ENCODE peak calls at places on chromosomes 13 and 19, in five cellular contexts. O is tibial nerve, R is GM12878, F is hepatocyte, G is choroid plexus epithelial cell. E is an unnamed sample.
A peak's percentile ranks its signal among the peaks of the same experiment; 100 is the strongest.

GRCh38 chr19:2977686-2978466 is 512 bp downstream of the TLE6 start:
- DNase-seq in O (no peak), R (no peak), F (no peak), G (no peak), E (no peak)

GRCh38 chr19:28142258-28142657 is 1070.7 kb downstream of the UQCRFS1 start:
- DNase-seq in G (no peak), F (no peak), R (no peak), O (no peak), E (no peak)

GRCh38 chr13:102555914-102556553 is 40.8 kb upstream of the TPP2 start:
- DNase-seq in G (peak; percentile 66), O (no peak), F (peak; percentile 30), R (no peak), E (no peak)

GRCh38 chr13:82878536-82878935 is 1003.7 kb downstream of the SLITRK1 start:
- DNase-seq in F (no peak), G (no peak), O (no peak), R (no peak), E (no peak)

GRCh38 chr13:111115051-111115840 is at the start of gene ARHGEF7:
- DNase-seq in G (no peak), R (no peak), O (no peak), F (peak; percentile 57), E (no peak)

GRCh38 chr13:72255908-72256307 is 388.9 kb upstream of the DACH1 start:
- DNase-seq in G (peak; percentile 65), O (no peak), R (no peak), F (peak; percentile 61), E (no peak)

GRCh38 chr13:32790731-32791130 is 204.5 kb downstream of the PDS5B start:
- DNase-seq in R (no peak), G (peak; percentile 20), O (no peak), F (peak; percentile 6), E (no peak)

GRCh38 chr19:45406957-45407375 is 522 bp downstream of the POLR1G start:
- DNase-seq in R (no peak), F (peak; percentile 6), O (no peak), G (no peak), E (no peak)

GRCh38 chr13:80605007-80605406 is 264.1 kb upstream of the SPRY2 start:
- DNase-seq in R (no peak), G (no peak), F (no peak), O (no peak), E (no peak)

GRCh38 chr13:97030705-97031452 is 36.6 kb upstream of the OXGR1 start:
- DNase-seq in F (peak; percentile 55), R (no peak), O (no peak), G (peak; percentile 91), E (no peak)

GRCh38 chr13:35475131-35475959 is 1.1 kb downstream of the MAB21L1 start:
- DNase-seq in G (peak; percentile 29), R (no peak), O (peak; percentile 52), F (peak; percentile 17), E (no peak)

GRCh38 chr19:33416307-33417215 is 43.1 kb downstream of the CEBPG start:
- DNase-seq in F (peak; percentile 84), R (no peak), O (no peak), G (peak; percentile 73), E (peak; percentile 15)

GRCh38 chr13:64723735-64724134 is 2506.4 kb downstream of the PCDH9 start:
- DNase-seq in G (peak; percentile 90), F (peak; percentile 52), O (no peak), R (no peak), E (no peak)

GRCh38 chr19:37506387-37507166 is at the start of gene ZNF793:
- DNase-seq in G (peak; percentile 88), O (peak; percentile 42), R (no peak), F (peak; percentile 91), E (peak; percentile 10)

GRCh38 chr13:43364210-43365041 is 341.0 kb downstream of the DNAJC15 start:
- DNase-seq in F (no peak), G (peak; percentile 72), O (no peak), R (no peak), E (no peak)

GRCh38 chr19:14519860-14520407 is 1.7 kb upstream of the DNAJB1 start:
- DNase-seq in R (no peak), G (no peak), F (no peak), O (no peak), E (no peak)

GRCh38 chr19:49716154-49716553 is 25.2 kb downstream of the CPT1C start:
- DNase-seq in O (no peak), G (no peak), F (no peak), R (no peak), E (no peak)

GRCh38 chr13:44715287-44716224 is 139.4 kb upstream of the TSC22D1 start:
- DNase-seq in O (no peak), R (no peak), G (no peak), F (no peak), E (no peak)

GRCh38 chr13:80363890-80364503 is 23.1 kb upstream of the SPRY2 start:
- DNase-seq in R (no peak), O (no peak), F (peak; percentile 47), G (peak; percentile 61), E (no peak)

GRCh38 chr13:28545583-28546333 is 50.8 kb upstream of the FLT1 start:
- DNase-seq in O (no peak), R (no peak), F (peak; percentile 63), G (no peak), E (no peak)

GRCh38 chr13:31000889-31001288 is 68.4 kb downstream of the TEX26 start:
- DNase-seq in R (no peak), G (no peak), O (no peak), F (no peak), E (no peak)

GRCh38 chr19:33306191-33306590 is 3.9 kb upstream of the CEBPA start:
- DNase-seq in F (no peak), R (no peak), G (no peak), O (no peak), E (no peak)

GRCh38 chr13:97249093-97249787 is 27.1 kb downstream of the MBNL2 start:
- DNase-seq in R (no peak), O (no peak), G (peak; percentile 95), F (no peak), E (no peak)

GRCh38 chr13:99985243-99985874 is 3.8 kb downstream of the ZIC2 start:
- DNase-seq in R (no peak), F (peak; percentile 22), G (no peak), O (no peak), E (no peak)

GRCh38 chr13:99985886-99986527 is 4.4 kb downstream of the ZIC2 start:
- DNase-seq in R (no peak), G (no peak), F (no peak), O (no peak), E (no peak)

GRCh38 chr13:99987180-99988047 is 5.8 kb downstream of the ZIC2 start:
- DNase-seq in F (no peak), G (no peak), O (no peak), R (no peak), E (no peak)

GRCh38 chr13:99988469-99989375 is 7.1 kb downstream of the ZIC2 start:
- DNase-seq in F (no peak), G (peak; percentile 61), R (no peak), O (no peak), E (no peak)

GRCh38 chr13:99986751-99987150 is 5.2 kb downstream of the ZIC2 start:
- DNase-seq in O (no peak), F (no peak), R (no peak), G (peak; percentile 63), E (no peak)
- H3K4me3 ChIP-seq in O (no peak overlapping the region), F (no peak overlapping the region), R (no peak overlapping the region), G (peak overlapping the region; percentile 90), E (no peak overlapping the region)

GRCh38 chr13:26839682-26840081 is 79.1 kb upstream of the GPR12 start:
- DNase-seq in F (no peak), O (no peak), G (no peak), R (no peak), E (no peak)
- TF ChIP-seq CTCF in F (no peak), O (no peak), G (no peak), R (no peak), E (no peak)

GRCh38 chr19:35329323-35329722 is 336 bp downstream of the CD22 start:
- DNase-seq in F (no peak), O (no peak), R (no peak), G (no peak), E (no peak)

GRCh38 chr19:35334064-35334753 is 5.2 kb downstream of the CD22 start:
- DNase-seq in O (no peak), F (no peak), R (no peak), G (no peak), E (no peak)

GRCh38 chr19:35330475-35330874 is 1.5 kb downstream of the CD22 start:
- DNase-seq in R (peak; percentile 93), F (no peak), O (no peak), G (no peak), E (peak; percentile 88)

GRCh38 chr19:35332817-35333216 is 3.8 kb downstream of the CD22 start:
- DNase-seq in R (no peak), O (no peak), G (no peak), F (no peak), E (no peak)

GRCh38 chr19:35331551-35332214 is 2.7 kb downstream of the CD22 start:
- DNase-seq in O (no peak), F (no peak), G (no peak), R (no peak), E (no peak)
- H3K4me3 ChIP-seq in O (no peak overlapping the region), F (no peak overlapping the region), G (no peak overlapping the region), R (peak overlapping the region; percentile 92), E (peak overlapping the region; percentile 87)

GRCh38 chr13:98416408-98416807 is 160.5 kb downstream of the STK24 start:
- DNase-seq in G (no peak), F (peak; percentile 69), R (no peak), O (no peak), E (no peak)

GRCh38 chr13:98411013-98411412 is 165.9 kb downstream of the STK24 start:
- DNase-seq in R (no peak), O (no peak), G (no peak), F (no peak), E (no peak)

GRCh38 chr13:98415326-98416070 is 161.4 kb downstream of the STK24 start:
- DNase-seq in F (no peak), O (no peak), R (no peak), G (no peak), E (no peak)

GRCh38 chr13:98411617-98412310 is 165.1 kb downstream of the STK24 start:
- DNase-seq in R (no peak), G (peak; percentile 56), F (no peak), O (no peak), E (no peak)

GRCh38 chr13:98413796-98414195 is 163.1 kb downstream of the STK24 start:
- DNase-seq in R (no peak), G (no peak), O (no peak), F (no peak), E (no peak)
- TF ChIP-seq CTCF in R (peak; percentile 5), G (no peak), O (no peak), F (no peak), E (no peak)

GRCh38 chr19:6737873-6738725 is 719 bp upstream of the GPR108 start:
- DNase-seq in R (no peak), G (peak; percentile 92), O (peak; percentile 96), F (peak; percentile 89), E (peak; percentile 79)

GRCh38 chr19:6739884-6740588 is 556 bp downstream of the TRIP10 start:
- DNase-seq in F (peak; percentile 68), O (no peak), R (no peak), G (no peak), E (no peak)

GRCh38 chr19:6737284-6737872 is at the start of gene GPR108:
- DNase-seq in F (peak; percentile 100), R (peak; percentile 100), O (peak; percentile 99), G (peak; percentile 100), E (peak; percentile 100)

GRCh38 chr19:6739390-6739883 is at the start of gene TRIP10:
- DNase-seq in R (no peak), F (peak; percentile 96), O (peak; percentile 85), G (peak; percentile 85), E (no peak)

GRCh38 chr19:6738726-6739389 is 622 bp upstream of the TRIP10 start:
- DNase-seq in O (no peak), F (peak; percentile 81), G (no peak), R (no peak), E (no peak)
- H3K4me3 ChIP-seq in O (peak overlapping the region; percentile 34), F (peak overlapping the region; percentile 17), G (peak overlapping the region; percentile 50), R (peak overlapping the region; percentile 65), E (peak overlapping the region; percentile 41)